ENCODE peak calls at places on chromosomes 13 and 19, in seven cellular contexts. T is tibial nerve, A is coronary artery, V is heart left ventricle, I is omental fat pad, K is GM12878, Z is breast epithelium. H is an unnamed sample.
A peak's percentile ranks its signal among the peaks of the same experiment; 100 is the strongest.

GRCh38 chr13:20525144-20525600 is 485 bp downstream of the CRYL1 start:
- DNase-seq in Z (no peak), I (no peak), T (no peak), V (peak; percentile 40), A (no peak), K (no peak), H (no peak)

GRCh38 chr13:103540394-103540793 is 474.2 kb upstream of the SLC10A2 start:
- DNase-seq in I (no peak), T (no peak), A (no peak), K (no peak), V (no peak), Z (no peak), H (no peak)

GRCh38 chr19:4675346-4675745 is 5.2 kb upstream of the MYDGF start:
- DNase-seq in K (no peak), I (no peak), A (no peak), Z (no peak), T (no peak), V (no peak), H (no peak)

GRCh38 chr19:31292639-31293185 is 56.5 kb downstream of the TSHZ3 start:
- DNase-seq in K (no peak), A (no peak), Z (no peak), V (no peak), I (no peak), T (no peak), H (no peak)

GRCh38 chr13:39250440-39250839 is 212.2 kb downstream of the NHLRC3 start:
- DNase-seq in Z (no peak), I (no peak), T (no peak), K (no peak), A (no peak), V (no peak), H (no peak)

GRCh38 chr19:44846455-44847143 is 502 bp downstream of the NECTIN2 start:
- DNase-seq in I (no peak), Z (peak; percentile 50), A (peak; percentile 84), K (no peak), T (no peak), V (peak; percentile 51), H (no peak)

GRCh38 chr13:76038920-76039716 is 403.0 kb downstream of the LMO7 start:
- DNase-seq in A (no peak), I (no peak), Z (no peak), V (no peak), T (no peak), K (no peak), H (no peak)

GRCh38 chr13:114049026-114049425 is 75.2 kb upstream of the C13orf46 start:
- DNase-seq in I (no peak), K (no peak), V (no peak), T (no peak), Z (no peak), A (no peak), H (no peak)

GRCh38 chr13:52371736-52372247 is 34.2 kb downstream of the THSD1 start:
- DNase-seq in I (no peak), V (no peak), Z (no peak), T (no peak), A (no peak), K (no peak), H (no peak)

GRCh38 chr19:40512473-40513344 is 45.9 kb downstream of the SPTBN4 start:
- DNase-seq in I (no peak), K (no peak), V (no peak), Z (no peak), T (no peak), A (no peak), H (no peak)

GRCh38 chr13:79197933-79198332 is 208.1 kb downstream of the RBM26 start:
- DNase-seq in K (no peak), T (no peak), V (no peak), A (no peak), I (no peak), Z (no peak), H (no peak)

GRCh38 chr19:55474269-55475265 is 1.9 kb upstream of the ZNF628 start:
- DNase-seq in K (no peak), V (no peak), T (no peak), A (no peak), I (no peak), Z (no peak), H (no peak)

GRCh38 chr13:75258159-75258782 is 223.7 kb downstream of the TBC1D4 start:
- DNase-seq in I (no peak), A (no peak), K (no peak), V (no peak), Z (no peak), T (no peak), H (no peak)

GRCh38 chr13:98822238-98822606 is 69.8 kb upstream of the SLC15A1 start:
- DNase-seq in I (no peak), A (no peak), T (no peak), Z (no peak), V (no peak), K (no peak), H (no peak)

GRCh38 chr13:55219538-55219937 is 1921.2 kb upstream of the PRR20A start:
- DNase-seq in V (no peak), A (no peak), T (no peak), Z (no peak), K (no peak), I (no peak), H (no peak)

GRCh38 chr13:113186061-113186900 is 22.2 kb downstream of the PCID2 start:
- DNase-seq in V (no peak), T (no peak), Z (no peak), A (no peak), K (peak; percentile 77), I (no peak), H (no peak)

GRCh38 chr19:39212377-39212742 is 8.3 kb upstream of the SYCN start:
- DNase-seq in Z (no peak), V (no peak), T (no peak), I (no peak), A (no peak), K (peak; percentile 2), H (no peak)

GRCh38 chr19:47157455-47158321 is 27.1 kb downstream of the SAE1 start:
- DNase-seq in K (no peak), I (no peak), T (no peak), V (peak; percentile 59), Z (peak; percentile 58), A (no peak), H (no peak)

GRCh38 chr19:47848871-47849473 is 10.1 kb upstream of the TPRX2 start:
- DNase-seq in K (no peak), Z (no peak), I (no peak), T (no peak), V (no peak), A (no peak), H (no peak)

GRCh38 chr13:24313449-24313848 is 4.1 kb downstream of the C1QTNF9 start:
- DNase-seq in A (no peak), K (no peak), V (no peak), T (no peak), Z (no peak), I (no peak), H (no peak)
- TF ChIP-seq CTCF in A (no peak), K (no peak), V (peak; percentile 41), T (peak; percentile 15), Z (no peak), I (no peak), H (no peak)

DNA sequence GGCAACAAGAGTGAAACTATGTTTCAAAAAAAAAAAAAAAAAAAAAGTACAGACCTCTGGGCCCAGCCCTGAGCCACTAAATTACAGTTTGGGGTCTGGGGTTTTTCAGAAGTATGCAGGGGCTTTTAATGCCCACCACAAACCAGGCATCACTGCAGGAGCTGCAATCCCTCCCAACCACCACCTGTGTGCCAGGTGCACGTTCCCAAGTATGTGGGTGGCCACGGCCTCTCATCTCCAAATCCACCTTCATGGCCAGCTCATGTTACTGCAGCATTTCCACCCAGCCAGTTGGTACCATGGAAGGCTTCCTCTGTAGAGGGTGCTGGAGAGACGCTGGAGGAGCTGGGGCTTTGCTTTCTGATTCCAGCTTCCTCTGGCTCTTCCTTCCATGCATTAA is 26.5 kb downstream of the CEP89 start:
- DNase-seq in V (no peak), A (no peak), Z (no peak), K (no peak), T (no peak), I (no peak), H (no peak)
- TF ChIP-seq CTCF in V (no peak), A (no peak), Z (no peak), K (no peak), T (no peak), I (no peak), H (no peak)

GRCh38 chr19:41799444-41800000 is 3.1 kb downstream of the CEACAM3 start:
- DNase-seq in Z (no peak), V (no peak), T (no peak), A (no peak), I (no peak), K (no peak), H (no peak)
- TF ChIP-seq CTCF in Z (no peak), V (no peak), T (no peak), A (no peak), I (no peak), K (no peak), H (no peak)

GRCh38 chr13:36207672-36208071 is 6.7 kb downstream of the SOHLH2 start:
- DNase-seq in K (no peak), V (no peak), Z (no peak), T (no peak), I (no peak), A (no peak), H (no peak)
- TF ChIP-seq CTCF in K (no peak), V (no peak), Z (no peak), T (no peak), I (no peak), A (no peak), H (no peak)

H was measured in CD14-positive monocyte.